ENCODE peak calls at places on chromosomes 5 and 9, in seven cellular contexts. F is psoas muscle; I is fibroblast of the aortic adventitia; G is endodermal cell; O is epithelial cell of esophagus; J is CD8-positive, alpha-beta T cell; W is right atrium auricular region. R is an unnamed sample.

GRCh38 chr5:124102491-124102890 is 590.5 kb downstream of the CSNK1G3 start:
- DNase-seq in F (no peak), I (no peak), G (no peak), O (peak), J (no peak), W (no peak), R (peak)

GRCh38 chr5:107217721-107218130 is 453.0 kb downstream of the EFNA5 start:
- DNase-seq in F (peak), I (no peak), G (no peak), O (peak), J (no peak), W (peak), R (no peak)

GRCh38 chr5:43215073-43215631 is 23.1 kb downstream of the NIM1K start:
- DNase-seq in F (no peak), I (no peak), G (no peak), O (peak), J (no peak), W (no peak), R (no peak)

GRCh38 chr9:123265833-123266232 is 2.6 kb downstream of the STRBP start:
- DNase-seq in F (no peak), I (no peak), G (no peak), O (no peak), J (no peak), W (no peak), R (no peak)

GRCh38 chr9:13054381-13054780 is 225.1 kb downstream of the MPDZ start:
- DNase-seq in F (no peak), I (no peak), G (no peak), O (peak), J (no peak), W (no peak), R (no peak)

GRCh38 chr9:26145938-26146337 is 467.7 kb upstream of the TUSC1 start:
- DNase-seq in F (no peak), I (no peak), G (no peak), O (no peak), J (no peak), W (no peak), R (no peak)

GRCh38 chr5:177471610-177472356 is 1.7 kb downstream of the DBN1 start:
- DNase-seq in F (peak), I (peak), G (peak), O (no peak), J (peak), W (peak), R (peak)

GRCh38 chr5:11384441-11385250 is 519.6 kb downstream of the CTNND2 start:
- DNase-seq in F (no peak), I (no peak), G (peak), O (peak), J (no peak), W (no peak), R (no peak)

GRCh38 chr5:2177244-2177643 is 294.5 kb upstream of the IRX4 start:
- DNase-seq in F (no peak), I (no peak), G (no peak), O (no peak), J (no peak), W (no peak), R (no peak)

GRCh38 chr5:61702784-61703183 is 370.7 kb downstream of the ZSWIM6 start:
- DNase-seq in F (no peak), I (no peak), G (no peak), O (no peak), J (no peak), W (no peak), R (no peak)

GRCh38 chr5:100188339-100188738 is 346.8 kb upstream of the FAM174A start:
- DNase-seq in F (no peak), I (no peak), G (no peak), O (peak), J (no peak), W (no peak), R (no peak)

GRCh38 chr5:177576169-177576568 is 15.8 kb upstream of the TMED9 start:
- DNase-seq in F (no peak), I (no peak), G (no peak), O (peak), J (no peak), W (no peak), R (no peak)

GRCh38 chr5:474826-475661 is 32.1 kb downstream of the EXOC3 start:
- DNase-seq in F (peak), I (peak), G (peak), O (no peak), J (no peak), W (no peak), R (no peak)

GRCh38 chr9:124022201-124023121 is 10.9 kb downstream of the LHX2 start:
- DNase-seq in F (no peak), I (no peak), G (peak), O (peak), J (no peak), W (no peak), R (no peak)

GRCh38 chr5:59608745-59609144 is 284.8 kb downstream of the PDE4D start:
- DNase-seq in F (no peak), I (no peak), G (no peak), O (no peak), J (no peak), W (no peak), R (peak)

GRCh38 chr9:73011956-73012355 is 59.1 kb upstream of the ALDH1A1 start:
- DNase-seq in F (no peak), I (peak), G (no peak), O (no peak), J (no peak), W (no peak), R (no peak)

GRCh38 chr5:107840592-107840991 is 169.9 kb upstream of the EFNA5 start:
- DNase-seq in F (no peak), I (no peak), G (no peak), O (no peak), J (no peak), W (no peak), R (no peak)

GRCh38 chr9:14313378-14313940 is 482 bp downstream of the NFIB start:
- DNase-seq in F (no peak), I (peak), G (peak), O (no peak), J (no peak), W (no peak), R (peak)

GRCh38 chr5:107248065-107248695 is 422.6 kb downstream of the EFNA5 start:
- DNase-seq in F (peak), I (peak), G (peak), O (peak), J (peak), W (no peak), R (peak)

GRCh38 chr9:83906144-83906543 is 15.1 kb downstream of the KIF27 start:
- DNase-seq in F (no peak), I (no peak), G (no peak), O (peak), J (no peak), W (no peak), R (no peak)

GRCh38 chr5:27242258-27242626 is 203.9 kb upstream of the CDH9 start:
- DNase-seq in F (no peak), I (no peak), G (no peak), O (peak), J (no peak), W (no peak), R (no peak)

GRCh38 chr9:4537581-4537980 is 47.3 kb downstream of the SLC1A1 start:
- DNase-seq in F (no peak), I (no peak), G (no peak), O (no peak), J (no peak), W (no peak), R (no peak)

GRCh38 chr5:82975396-82975795 is 101.8 kb downstream of the TMEM167A start:
- DNase-seq in F (no peak), I (no peak), G (no peak), O (no peak), J (no peak), W (no peak), R (no peak)

GRCh38 chr5:152650413-152650812 is 245.3 kb upstream of the NMUR2 start:
- DNase-seq in F (no peak), I (no peak), G (no peak), O (no peak), J (no peak), W (no peak), R (no peak)

GRCh38 chr5:99019812-99020697 is 91.2 kb upstream of the CHD1 start:
- DNase-seq in F (no peak), I (peak), G (no peak), O (peak), J (no peak), W (no peak), R (peak)

GRCh38 chr9:110095238-110095637 is 112.7 kb downstream of the C9orf152 start:
- DNase-seq in F (no peak), I (peak), G (no peak), O (no peak), J (no peak), W (no peak), R (peak)

GRCh38 chr9:89865981-89866380 is 261.2 kb downstream of the GADD45G start:
- DNase-seq in F (no peak), I (no peak), G (no peak), O (no peak), J (no peak), W (no peak), R (no peak)

GRCh38 chr5:178322736-178323540 is 90.3 kb upstream of the PHYKPL start:
- DNase-seq in F (no peak), I (no peak), G (peak), O (no peak), J (no peak), W (no peak), R (no peak)

GRCh38 chr5:52419357-52419756 is 368.4 kb upstream of the ITGA1 start:
- DNase-seq in F (no peak), I (no peak), G (no peak), O (no peak), J (no peak), W (no peak), R (no peak)

GRCh38 chr5:83270311-83270710 is 193.0 kb downstream of the XRCC4 start:
- DNase-seq in F (no peak), I (no peak), G (no peak), O (no peak), J (no peak), W (no peak), R (no peak)

GRCh38 chr9:121640076-121640475 is 11.4 kb upstream of the DAB2IP start:
- DNase-seq in F (peak), I (no peak), G (peak), O (no peak), J (peak), W (no peak), R (no peak)

GRCh38 chr9:126704157-126704941 is 90.6 kb downstream of the LMX1B start:
- DNase-seq in F (no peak), I (peak), G (peak), O (peak), J (no peak), W (no peak), R (peak)

GRCh38 chr9:96027271-96028131 is 152.0 kb downstream of the ERCC6L2 start:
- DNase-seq in F (no peak), I (no peak), G (peak), O (no peak), J (no peak), W (no peak), R (no peak)

GRCh38 chr9:136856541-136857141 is 4.5 kb downstream of the MAMDC4 start:
- DNase-seq in F (no peak), I (no peak), G (peak), O (no peak), J (no peak), W (no peak), R (no peak)

DNA sequence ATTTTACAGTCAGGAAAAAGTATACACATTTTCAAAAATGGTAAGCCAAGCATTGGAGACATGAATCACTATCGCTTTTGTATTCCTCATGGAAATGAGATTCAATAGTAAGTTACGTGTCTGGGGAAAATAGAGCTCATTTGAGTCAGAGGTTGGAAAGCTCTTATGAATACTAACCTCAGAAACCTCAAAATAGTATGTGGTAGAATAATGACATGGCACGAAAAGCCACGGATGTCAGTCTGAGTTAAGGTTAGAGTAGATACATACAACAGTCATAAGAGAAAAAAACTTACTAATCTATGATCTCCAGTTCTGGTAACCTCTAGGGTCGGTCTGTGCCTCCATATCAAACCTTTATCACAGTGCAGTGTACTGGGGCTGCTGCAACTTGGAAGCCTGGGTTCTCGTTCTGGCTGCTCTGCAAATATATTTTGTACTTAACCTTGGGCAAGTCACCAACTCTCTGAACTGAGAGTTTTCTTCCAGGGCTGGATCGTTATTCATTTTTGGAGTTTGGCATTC is 31.7 kb downstream of the MAP1B start:
- DNase-seq in F (no peak), I (peak), G (no peak), O (peak), J (no peak), W (no peak), R (peak)
- H3K4me3 ChIP-seq in F (no peak), I (peak), G (no peak), O (no peak), J (no peak), W (no peak), R (no peak)

GRCh38 chr9:87643111-87643650 is 82.7 kb upstream of the CTSL start:
- DNase-seq in F (no peak), I (no peak), G (no peak), O (no peak), J (no peak), W (no peak), R (no peak)

GRCh38 chr9:87641067-87641466 is 84.9 kb upstream of the CTSL start:
- DNase-seq in F (no peak), I (no peak), G (no peak), O (no peak), J (no peak), W (no peak), R (no peak)

GRCh38 chr9:87640385-87640795 is 85.5 kb upstream of the CTSL start:
- DNase-seq in F (no peak), I (peak), G (no peak), O (no peak), J (no peak), W (no peak), R (peak)

GRCh38 chr9:87643778-87644570 is 81.9 kb upstream of the CTSL start:
- DNase-seq in F (no peak), I (no peak), G (peak), O (no peak), J (no peak), W (no peak), R (no peak)

GRCh38 chr9:87642330-87643110 is 83.4 kb upstream of the CTSL start:
- DNase-seq in F (no peak), I (no peak), G (peak), O (no peak), J (no peak), W (no peak), R (no peak)
- TF ChIP-seq CTCF in F (no peak), I (no peak), G (no peak), O (no peak), J (no peak), W (no peak), R (no peak)

DNA sequence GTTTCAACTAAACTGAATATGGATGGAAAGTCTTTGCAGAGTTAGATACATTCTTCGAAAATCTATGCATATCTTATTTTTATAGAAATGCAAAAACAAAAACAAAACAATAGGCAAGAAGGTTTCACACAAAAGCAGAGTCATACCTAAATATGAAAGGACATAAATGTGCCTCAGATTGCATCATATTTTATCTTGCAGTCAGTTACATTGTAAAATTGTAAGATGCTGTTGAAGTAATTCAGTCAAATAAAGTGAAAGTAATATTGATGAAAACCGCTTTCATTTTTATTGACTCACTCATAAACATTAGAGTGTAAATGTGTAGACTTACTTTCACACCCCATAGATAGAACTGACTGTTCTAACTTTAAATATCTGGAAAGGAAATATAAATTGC is 931.5 kb upstream of the NUDT12 start:
- DNase-seq in F (no peak), I (no peak), G (no peak), O (no peak), J (no peak), W (no peak), R (no peak)
- H3K4me3 ChIP-seq in F (no peak), I (no peak), G (no peak), O (no peak), J (no peak), W (no peak), R (no peak)

GRCh38 chr9:69255591-69255990 is 69.4 kb upstream of the ENTREP1 start:
- DNase-seq in F (no peak), I (no peak), G (no peak), O (no peak), J (no peak), W (no peak), R (no peak)
- TF ChIP-seq CTCF in F (no peak), I (no peak), G (no peak), O (no peak), J (no peak), W (no peak), R (no peak)

GRCh38 chr5:6716634-6717149 is 3.5 kb downstream of the TENT4A start:
- DNase-seq in F (no peak), I (no peak), G (no peak), O (no peak), J (no peak), W (peak), R (no peak)

GRCh38 chr5:6717247-6717646 is 4.0 kb downstream of the TENT4A start:
- DNase-seq in F (no peak), I (no peak), G (no peak), O (no peak), J (no peak), W (peak), R (no peak)

GRCh38 chr5:6715271-6715670 is 2.0 kb downstream of the TENT4A start:
- DNase-seq in F (no peak), I (no peak), G (no peak), O (no peak), J (no peak), W (no peak), R (no peak)

GRCh38 chr5:6714221-6715041 is 1.2 kb downstream of the TENT4A start:
- DNase-seq in F (peak), I (no peak), G (peak), O (no peak), J (peak), W (peak), R (no peak)

DNA sequence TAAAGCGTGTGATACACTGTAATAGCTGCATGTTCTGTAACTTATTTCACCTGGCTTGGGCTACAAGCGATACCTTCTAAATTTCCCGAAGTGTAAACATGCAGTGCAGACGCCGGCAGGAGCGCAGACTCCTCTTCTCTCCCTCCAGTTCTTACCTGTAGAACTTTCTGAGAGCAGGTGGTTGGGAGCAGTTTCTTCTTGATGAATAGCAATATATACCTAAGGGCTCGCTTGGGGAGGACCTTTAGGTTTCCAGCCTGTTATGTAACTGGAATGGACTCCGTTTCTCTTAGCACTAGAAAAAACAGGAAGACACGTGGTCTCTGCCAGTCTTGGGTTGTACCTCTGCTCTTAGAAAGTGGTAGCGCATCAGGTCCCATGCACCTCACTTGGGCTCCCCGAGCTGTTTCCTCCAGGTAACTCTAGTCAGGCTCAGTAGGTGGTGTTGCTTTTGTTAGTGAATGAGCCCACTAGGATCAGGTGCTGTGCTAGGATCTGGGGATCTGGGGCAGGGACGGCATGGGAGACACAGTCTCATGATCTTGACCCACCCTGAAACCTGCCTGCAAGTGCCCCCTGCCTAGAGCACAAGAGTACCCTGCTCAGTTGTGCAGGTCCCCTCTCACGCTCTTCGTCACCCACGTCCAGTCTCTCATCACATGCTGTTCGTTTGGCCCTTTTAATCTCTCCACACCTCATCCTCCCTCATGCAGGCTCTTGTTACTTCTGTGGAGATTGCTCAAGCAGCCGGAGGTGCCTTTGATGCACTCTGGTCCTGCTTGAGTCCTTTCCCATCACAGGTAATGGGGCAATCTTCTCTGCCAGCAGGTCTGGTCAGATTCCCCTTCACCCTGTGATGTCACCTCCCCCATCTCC is 2.8 kb downstream of the TENT4A start:
- DNase-seq in F (no peak), I (no peak), G (no peak), O (peak), J (peak), W (peak), R (no peak)
- H3K4me3 ChIP-seq in F (peak), I (peak), G (peak), O (peak), J (peak), W (peak), R (peak)

GRCh38 chr5:17065468-17065867 is 129.4 kb upstream of the MYO10 start:
- DNase-seq in F (no peak), I (no peak), G (peak), O (no peak), J (no peak), W (no peak), R (no peak)
- TF ChIP-seq CTCF in F (no peak), I (no peak), G (no peak), O (no peak), J (no peak), W (no peak), R (no peak)

R was measured in astrocyte of the spinal cord.